ENCODE peak calls at places on chromosomes 12 and 14, in eight cellular contexts. One of them, this sample, is unnamed. For H3K4me1, the result is how much of the 10 kb centered on the place peaks cover.

GRCh38 chr12:115623764-115624334 is 653.6 kb downstream of the MED13L start:
- DNase-seq in IMR-90: no peak
- DNase-seq in tibial nerve: no peak
- DNase-seq in A549: no peak
- DNase-seq in stomach: no peak
- DNase-seq in ovary: no peak
- DNase-seq in suprapubic skin: no peak
- DNase-seq in esophagus squamous epithelium: no peak
- DNase-seq in this sample: no peak

GRCh38 chr14:92943855-92944570 is 21.1 kb downstream of the CHGA start:
- DNase-seq in IMR-90: peak
- DNase-seq in tibial nerve: no peak
- DNase-seq in A549: no peak
- DNase-seq in stomach: no peak
- DNase-seq in ovary: no peak
- DNase-seq in suprapubic skin: no peak
- DNase-seq in esophagus squamous epithelium: no peak
- DNase-seq in this sample: no peak

GRCh38 chr12:123761841-123762714 is at the start of gene DNAH10:
- DNase-seq in IMR-90: no peak
- DNase-seq in tibial nerve: no peak
- DNase-seq in A549: no peak
- DNase-seq in stomach: no peak
- DNase-seq in ovary: no peak
- DNase-seq in suprapubic skin: no peak
- DNase-seq in esophagus squamous epithelium: no peak
- DNase-seq in this sample: peak

GRCh38 chr14:72904840-72905561 is 11.1 kb upstream of the DPF3 start:
- DNase-seq in IMR-90: peak
- DNase-seq in tibial nerve: peak
- DNase-seq in A549: peak
- DNase-seq in stomach: peak
- DNase-seq in ovary: peak
- DNase-seq in suprapubic skin: no peak
- DNase-seq in esophagus squamous epithelium: no peak
- DNase-seq in this sample: no peak

GRCh38 chr12:2411586-2412304 is 359.0 kb downstream of the CACNA1C start:
- DNase-seq in IMR-90: no peak
- DNase-seq in tibial nerve: no peak
- DNase-seq in A549: no peak
- DNase-seq in stomach: no peak
- DNase-seq in ovary: no peak
- DNase-seq in suprapubic skin: no peak
- DNase-seq in esophagus squamous epithelium: no peak
- DNase-seq in this sample: no peak

GRCh38 chr12:127035011-127035879 is 1231.7 kb upstream of the TMEM132C start:
- DNase-seq in IMR-90: no peak
- DNase-seq in tibial nerve: no peak
- DNase-seq in A549: no peak
- DNase-seq in stomach: no peak
- DNase-seq in ovary: no peak
- DNase-seq in suprapubic skin: no peak
- DNase-seq in esophagus squamous epithelium: no peak
- DNase-seq in this sample: no peak

GRCh38 chr12:15856097-15856982 is 25.8 kb upstream of the STRAP start:
- DNase-seq in IMR-90: peak
- DNase-seq in tibial nerve: no peak
- DNase-seq in A549: peak
- DNase-seq in stomach: peak
- DNase-seq in ovary: peak
- DNase-seq in suprapubic skin: no peak
- DNase-seq in esophagus squamous epithelium: no peak
- DNase-seq in this sample: no peak

GRCh38 chr12:115042341-115042740 is 358.4 kb upstream of the TBX3 start:
- DNase-seq in IMR-90: peak
- DNase-seq in tibial nerve: no peak
- DNase-seq in A549: no peak
- DNase-seq in stomach: no peak
- DNase-seq in ovary: no peak
- DNase-seq in suprapubic skin: no peak
- DNase-seq in esophagus squamous epithelium: no peak
- DNase-seq in this sample: no peak

GRCh38 chr12:56990648-56991318 is 15.6 kb downstream of the ZBTB39 start:
- DNase-seq in IMR-90: no peak
- DNase-seq in tibial nerve: no peak
- DNase-seq in A549: no peak
- DNase-seq in stomach: no peak
- DNase-seq in ovary: no peak
- DNase-seq in suprapubic skin: no peak
- DNase-seq in esophagus squamous epithelium: no peak
- DNase-seq in this sample: peak

GRCh38 chr14:105931808-105932483 is 405.6 kb downstream of the TMEM121 start:
- DNase-seq in IMR-90: no peak
- DNase-seq in tibial nerve: no peak
- DNase-seq in A549: peak
- DNase-seq in stomach: peak
- DNase-seq in ovary: peak
- DNase-seq in suprapubic skin: peak
- DNase-seq in esophagus squamous epithelium: no peak
- DNase-seq in this sample: no peak

GRCh38 chr12:118500302-118500701 is 123.9 kb downstream of the SUDS3 start:
- DNase-seq in IMR-90: no peak
- DNase-seq in tibial nerve: no peak
- DNase-seq in A549: no peak
- DNase-seq in stomach: no peak
- DNase-seq in ovary: no peak
- DNase-seq in suprapubic skin: no peak
- DNase-seq in esophagus squamous epithelium: no peak
- DNase-seq in this sample: no peak

GRCh38 chr12:111156304-111156703 is 212.6 kb downstream of the PHETA1 start:
- DNase-seq in IMR-90: no peak
- DNase-seq in tibial nerve: no peak
- DNase-seq in A549: peak
- DNase-seq in stomach: no peak
- DNase-seq in ovary: no peak
- DNase-seq in suprapubic skin: no peak
- DNase-seq in esophagus squamous epithelium: no peak
- DNase-seq in this sample: no peak

GRCh38 chr12:130961921-130962326 is 8.2 kb downstream of the ADGRD1 start:
- DNase-seq in IMR-90: no peak
- DNase-seq in tibial nerve: no peak
- DNase-seq in A549: no peak
- DNase-seq in stomach: no peak
- DNase-seq in ovary: no peak
- DNase-seq in suprapubic skin: no peak
- DNase-seq in esophagus squamous epithelium: no peak
- DNase-seq in this sample: no peak

GRCh38 chr12:118589162-118589561 is 212.8 kb downstream of the SUDS3 start:
- DNase-seq in IMR-90: no peak
- DNase-seq in tibial nerve: no peak
- DNase-seq in A549: no peak
- DNase-seq in stomach: no peak
- DNase-seq in ovary: no peak
- DNase-seq in suprapubic skin: no peak
- DNase-seq in esophagus squamous epithelium: no peak
- DNase-seq in this sample: no peak

GRCh38 chr14:36952702-36953101 is 219.7 kb downstream of the SLC25A21 start:
- DNase-seq in IMR-90: peak
- DNase-seq in tibial nerve: no peak
- DNase-seq in A549: peak
- DNase-seq in stomach: no peak
- DNase-seq in ovary: no peak
- DNase-seq in suprapubic skin: no peak
- DNase-seq in esophagus squamous epithelium: no peak
- DNase-seq in this sample: no peak

DNA sequence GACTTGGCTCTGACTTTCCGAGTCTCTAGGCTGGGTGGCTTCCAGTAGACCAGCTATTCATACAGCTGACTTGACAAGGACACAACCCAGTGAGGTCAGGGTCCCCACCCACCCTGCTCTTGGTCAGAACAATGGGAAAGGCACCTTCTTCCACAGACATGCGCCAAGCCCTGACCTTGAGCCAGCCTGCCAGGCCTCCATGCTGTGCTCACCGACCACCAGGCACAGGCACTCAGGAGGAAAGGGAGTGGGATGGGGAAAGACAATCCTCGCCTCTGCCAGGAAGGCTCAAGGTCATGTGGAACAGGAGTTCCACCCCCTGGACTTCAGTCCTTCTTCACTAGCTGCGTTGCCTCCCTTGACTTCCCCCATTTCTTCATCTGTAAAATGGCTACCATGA is 31.4 kb downstream of the GALNT16 start:
- DNase-seq in IMR-90: no peak
- DNase-seq in tibial nerve: no peak
- DNase-seq in A549: no peak
- DNase-seq in stomach: no peak
- DNase-seq in ovary: no peak
- DNase-seq in suprapubic skin: peak
- DNase-seq in esophagus squamous epithelium: no peak
- DNase-seq in this sample: no peak
- H3K27ac ChIP-seq in IMR-90: no peak
- H3K27ac ChIP-seq in tibial nerve: no peak
- H3K27ac ChIP-seq in A549: no peak
- H3K27ac ChIP-seq in stomach: no peak
- H3K27ac ChIP-seq in ovary: no peak
- H3K27ac ChIP-seq in suprapubic skin: no peak
- H3K27ac ChIP-seq in esophagus squamous epithelium: no peak
- H3K27ac ChIP-seq in this sample: peak

GRCh38 chr12:108806350-108806749 is 51.0 kb downstream of the SSH1 start:
- DNase-seq in IMR-90: peak
- DNase-seq in tibial nerve: no peak
- DNase-seq in A549: no peak
- DNase-seq in stomach: no peak
- DNase-seq in ovary: no peak
- DNase-seq in suprapubic skin: no peak
- DNase-seq in esophagus squamous epithelium: no peak
- DNase-seq in this sample: peak

GRCh38 chr12:108805136-108805535 is 52.2 kb downstream of the SSH1 start:
- DNase-seq in IMR-90: peak
- DNase-seq in tibial nerve: no peak
- DNase-seq in A549: no peak
- DNase-seq in stomach: no peak
- DNase-seq in ovary: no peak
- DNase-seq in suprapubic skin: no peak
- DNase-seq in esophagus squamous epithelium: no peak
- DNase-seq in this sample: no peak

GRCh38 chr12:108807996-108808725 is 49.2 kb downstream of the SSH1 start:
- DNase-seq in IMR-90: no peak
- DNase-seq in tibial nerve: no peak
- DNase-seq in A549: no peak
- DNase-seq in stomach: no peak
- DNase-seq in ovary: no peak
- DNase-seq in suprapubic skin: no peak
- DNase-seq in esophagus squamous epithelium: no peak
- DNase-seq in this sample: peak

GRCh38 chr12:108806921-108807320 is 50.5 kb downstream of the SSH1 start:
- DNase-seq in IMR-90: no peak
- DNase-seq in tibial nerve: no peak
- DNase-seq in A549: no peak
- DNase-seq in stomach: no peak
- DNase-seq in ovary: no peak
- DNase-seq in suprapubic skin: no peak
- DNase-seq in esophagus squamous epithelium: no peak
- DNase-seq in this sample: peak

DNA sequence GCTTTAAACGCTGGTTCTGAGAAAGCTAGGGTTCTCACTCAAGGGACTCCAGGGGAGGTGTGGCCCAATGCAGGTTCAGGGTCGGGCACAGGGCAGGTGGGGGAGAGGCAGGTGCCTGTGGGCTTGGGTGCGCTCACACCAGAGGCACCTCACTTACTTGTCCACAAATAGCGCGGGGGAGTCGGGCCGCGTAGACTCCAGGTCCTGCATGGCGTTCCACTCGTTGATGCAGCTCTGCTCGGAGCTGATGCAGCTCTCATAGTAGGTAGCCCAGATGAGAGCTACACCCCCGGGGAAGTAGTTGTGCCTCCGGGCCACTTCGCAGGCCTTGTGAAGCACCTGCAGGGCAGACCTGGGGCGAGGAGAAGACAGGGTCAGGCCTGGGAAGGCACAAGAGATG is 49.9 kb downstream of the SSH1 start:
- DNase-seq in IMR-90: no peak
- DNase-seq in tibial nerve: no peak
- DNase-seq in A549: no peak
- DNase-seq in stomach: no peak
- DNase-seq in ovary: no peak
- DNase-seq in suprapubic skin: no peak
- DNase-seq in esophagus squamous epithelium: no peak
- DNase-seq in this sample: peak
- H3K4me1 ChIP-seq in IMR-90: under half
- H3K4me1 ChIP-seq in tibial nerve: under half
- H3K4me1 ChIP-seq in A549: under half
- H3K4me1 ChIP-seq in stomach: half or more
- H3K4me1 ChIP-seq in ovary: under half
- H3K4me1 ChIP-seq in suprapubic skin: under half
- H3K4me1 ChIP-seq in esophagus squamous epithelium: under half
- H3K4me1 ChIP-seq in this sample: under half

GRCh38 chr12:8622681-8623080 is 10.0 kb upstream of the AICDA start:
- DNase-seq in IMR-90: no peak
- DNase-seq in tibial nerve: no peak
- DNase-seq in A549: no peak
- DNase-seq in stomach: no peak
- DNase-seq in ovary: no peak
- DNase-seq in suprapubic skin: no peak
- DNase-seq in esophagus squamous epithelium: no peak
- DNase-seq in this sample: no peak
- TF ChIP-seq POLR2A in IMR-90: no peak
- TF ChIP-seq POLR2A in tibial nerve: no peak
- TF ChIP-seq POLR2A in A549: no peak
- TF ChIP-seq POLR2A in stomach: no peak
- TF ChIP-seq POLR2A in ovary: no peak
- TF ChIP-seq POLR2A in suprapubic skin: no peak
- TF ChIP-seq POLR2A in esophagus squamous epithelium: no peak
- TF ChIP-seq POLR2A in this sample: no peak

DNA sequence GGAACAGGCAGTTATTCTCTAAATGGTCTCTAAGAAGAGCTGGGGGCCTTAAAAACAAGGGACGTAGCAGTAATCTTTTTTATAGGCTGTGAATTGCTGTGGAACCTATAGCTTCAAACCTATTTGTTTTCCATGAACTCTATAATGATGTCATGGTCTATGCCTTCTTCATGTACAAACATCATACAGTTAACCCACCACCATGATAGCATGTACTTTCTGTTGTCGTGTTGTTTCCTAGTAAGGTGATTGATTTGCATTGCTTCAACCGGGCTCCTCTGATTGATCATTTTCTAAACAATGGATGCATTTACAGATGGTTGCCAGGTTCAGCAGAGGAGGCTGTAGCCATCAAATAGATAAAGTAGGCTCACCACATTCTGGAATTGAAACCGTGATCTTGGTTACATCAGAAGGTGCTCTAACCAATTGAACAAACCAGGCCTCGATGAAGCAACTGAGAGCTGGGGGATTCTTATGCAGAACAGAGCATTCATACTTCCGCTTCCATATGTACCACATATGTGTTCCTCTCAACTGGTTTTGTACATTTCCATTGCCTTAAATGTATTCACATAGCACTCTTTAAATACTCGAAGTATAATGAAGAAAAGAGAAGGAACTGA is 25.6 kb upstream of the PCNX1 start:
- DNase-seq in IMR-90: no peak
- DNase-seq in tibial nerve: no peak
- DNase-seq in A549: no peak
- DNase-seq in stomach: no peak
- DNase-seq in ovary: no peak
- DNase-seq in suprapubic skin: no peak
- DNase-seq in esophagus squamous epithelium: no peak
- DNase-seq in this sample: no peak
- H3K27ac ChIP-seq in IMR-90: no peak
- H3K27ac ChIP-seq in tibial nerve: no peak
- H3K27ac ChIP-seq in A549: no peak
- H3K27ac ChIP-seq in stomach: no peak
- H3K27ac ChIP-seq in ovary: no peak
- H3K27ac ChIP-seq in suprapubic skin: no peak
- H3K27ac ChIP-seq in esophagus squamous epithelium: no peak
- H3K27ac ChIP-seq in this sample: peak

GRCh38 chr14:23555533-23555881 is 564 bp upstream of the THTPA start:
- DNase-seq in IMR-90: no peak
- DNase-seq in tibial nerve: no peak
- DNase-seq in A549: no peak
- DNase-seq in stomach: no peak
- DNase-seq in ovary: peak
- DNase-seq in suprapubic skin: no peak
- DNase-seq in esophagus squamous epithelium: no peak
- DNase-seq in this sample: no peak
- H3K4me1 ChIP-seq in IMR-90: under half
- H3K4me1 ChIP-seq in tibial nerve: under half
- H3K4me1 ChIP-seq in A549: under half
- H3K4me1 ChIP-seq in stomach: under half
- H3K4me1 ChIP-seq in ovary: under half
- H3K4me1 ChIP-seq in suprapubic skin: under half
- H3K4me1 ChIP-seq in esophagus squamous epithelium: under half
- H3K4me1 ChIP-seq in this sample: under half